ENCODE peak calls at places on chromosomes 2 and 18, in eight cellular contexts. U, M, Y, P, C, D, E and T are unnamed samples.

GRCh38 chr2:6872412-6872811 is 5.2 kb upstream of the RSAD2 start:
- ATAC-seq in D (no peak), E (no peak), M (no peak), P (peak), Y (no peak), C (no peak), U (no peak), T (no peak)

GRCh38 chr2:108923019-108923700 is 65.9 kb downstream of the EDAR start:
- ATAC-seq in Y (peak), E (peak), M (no peak), D (no peak), U (peak), C (no peak), P (no peak), T (no peak)

GRCh38 chr2:185385157-185385556 is 353.4 kb upstream of the FSIP2 start:
- ATAC-seq in Y (no peak), M (no peak), E (no peak), U (no peak), C (no peak), D (no peak), P (no peak), T (no peak)

GRCh38 chr2:101617188-101617587 is 80.3 kb upstream of the MAP4K4 start:
- ATAC-seq in D (no peak), Y (no peak), C (no peak), M (no peak), E (no peak), U (no peak), P (no peak), T (no peak)

GRCh38 chr2:66185497-66186034 is 249.4 kb upstream of the MEIS1 start:
- ATAC-seq in Y (no peak), P (no peak), C (no peak), E (no peak), D (no peak), M (no peak), U (no peak), T (no peak)

GRCh38 chr2:126482582-126483464 is 173.1 kb upstream of the GYPC start:
- ATAC-seq in M (no peak), D (no peak), C (peak), U (no peak), Y (peak), P (peak), E (peak), T (no peak)

GRCh38 chr18:34880882-34881852 is 160.0 kb upstream of the MAPRE2 start:
- ATAC-seq in D (no peak), Y (peak), M (no peak), P (no peak), U (no peak), C (no peak), E (peak), T (peak)

GRCh38 chr2:88684519-88684918 is 7.0 kb upstream of the RPIA start:
- ATAC-seq in Y (no peak), P (no peak), M (no peak), U (no peak), D (no peak), C (no peak), E (peak), T (no peak)

GRCh38 chr2:167353605-167354280 is 465.5 kb downstream of the XIRP2 start:
- ATAC-seq in D (no peak), E (no peak), M (no peak), C (no peak), U (no peak), Y (no peak), P (no peak), T (no peak)

GRCh38 chr18:54776282-54776977 is 51.8 kb upstream of the RAB27B start:
- ATAC-seq in D (peak), M (peak), P (peak), E (no peak), C (no peak), U (peak), Y (peak), T (peak)

DNA sequence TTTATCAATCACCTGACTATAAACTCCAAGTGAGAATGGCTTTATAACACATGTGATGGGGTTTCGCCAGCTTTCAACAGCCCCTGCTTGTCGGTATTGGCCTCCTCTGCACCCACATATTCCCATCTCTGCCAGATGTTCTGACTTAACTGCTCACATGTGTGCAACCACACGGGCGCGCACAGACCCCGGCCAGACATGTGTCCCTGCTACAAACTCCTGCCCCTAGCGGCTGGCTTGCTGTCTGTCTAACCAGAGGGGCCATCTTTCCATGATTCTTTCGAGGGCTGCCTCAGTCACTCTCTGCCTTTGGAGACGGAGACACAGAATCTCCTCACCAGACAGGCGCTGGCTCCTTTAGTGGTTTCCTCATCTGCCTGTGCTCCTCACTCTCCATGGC is 15.3 kb downstream of the STON1 start:
- ATAC-seq in M (no peak), C (peak), Y (peak), P (no peak), D (no peak), U (peak), E (peak), T (no peak)
- TF ChIP-seq CTCF in M (no peak), C (peak), Y (peak), P (no peak), D (no peak), U (peak), E (peak), T (peak)

GRCh38 chr2:63879876-63880433 is 38.3 kb downstream of the UGP2 start:
- ATAC-seq in M (no peak), Y (no peak), C (peak), E (no peak), P (no peak), U (no peak), D (no peak), T (no peak)
- TF ChIP-seq POLR2AphosphoS5 in M (no peak), Y (no peak), C (no peak), E (no peak), P (no peak), U (no peak), D (no peak), T (no peak)

DNA sequence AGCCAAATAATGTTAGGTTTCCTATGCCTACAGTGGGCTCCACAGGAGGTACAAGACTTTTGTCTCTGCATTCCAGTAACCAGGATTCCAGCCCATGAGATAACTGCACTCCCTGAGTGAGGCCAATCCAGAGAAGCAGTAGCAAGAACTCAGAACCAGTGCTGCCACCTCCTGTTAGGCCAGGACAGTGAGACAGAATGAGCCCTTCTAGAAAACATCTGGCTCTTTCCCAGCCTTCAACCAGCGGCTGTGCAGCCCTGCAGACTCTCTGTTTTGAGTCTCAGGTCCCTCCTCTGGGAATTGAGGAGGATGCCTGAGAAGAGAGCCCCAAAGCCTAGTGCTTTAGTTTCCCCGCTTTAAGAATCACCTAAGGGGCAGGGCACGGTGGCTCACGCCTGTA is 44.2 kb downstream of the ARID5A start:
- ATAC-seq in M (no peak), E (peak), C (peak), Y (peak), U (peak), P (no peak), D (peak), T (no peak)
- TF ChIP-seq CTCF in M (no peak), E (peak), C (peak), Y (peak), U (peak), P (no peak), D (peak), T (no peak)

GRCh38 chr2:36407403-36407802 is 51.8 kb downstream of the CRIM1 start:
- ATAC-seq in D (no peak), C (no peak), Y (no peak), U (no peak), E (no peak), M (no peak), P (no peak), T (no peak)
- TF ChIP-seq POLR2AphosphoS5 in D (no peak), C (no peak), Y (no peak), U (no peak), E (no peak), M (no peak), P (no peak), T (no peak)

GRCh38 chr2:198322275-198322674 is 517.9 kb downstream of the PLCL1 start:
- ATAC-seq in E (peak), U (peak), D (no peak), M (no peak), P (peak), Y (peak), C (peak), T (no peak)
- TF ChIP-seq CTCF in E (peak), U (peak), D (peak), M (no peak), P (peak), Y (peak), C (peak), T (no peak)

DNA sequence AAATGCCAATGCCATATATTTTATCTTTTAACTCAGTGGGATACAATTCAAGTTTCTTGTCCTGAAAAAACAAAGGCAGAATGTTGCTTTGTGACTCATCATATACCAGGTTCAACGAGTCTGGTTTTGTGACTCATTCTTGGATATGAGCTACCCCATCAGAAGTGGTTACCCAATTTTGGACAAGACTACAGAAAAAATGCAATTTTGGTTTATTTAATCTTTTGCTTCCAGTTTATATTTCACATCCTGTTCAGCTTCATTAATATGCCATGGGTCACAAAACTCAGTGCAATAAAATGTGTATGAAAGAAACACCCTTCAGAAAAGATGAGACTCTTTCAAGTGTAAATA is 25.0 kb downstream of the FN1 start:
- ATAC-seq in Y (no peak), C (no peak), D (no peak), E (no peak), M (peak), P (peak), U (peak), T (peak)
- TF ChIP-seq POLR2AphosphoS5 in Y (no peak), C (no peak), D (no peak), E (no peak), M (no peak), P (no peak), U (peak), T (peak)

GRCh38 chr2:81007104-81007503 is 702.6 kb upstream of the LRRTM1 start:
- ATAC-seq in D (no peak), U (no peak), E (no peak), C (no peak), Y (no peak), M (no peak), P (no peak), T (no peak)
- TF ChIP-seq CTCF in D (no peak), U (peak), E (no peak), C (peak), Y (no peak), M (no peak), P (no peak), T (no peak)